ENCODE peak calls at places on chromosome 2, in four cellular contexts. Y is neural progenitor cell, D is adrenal gland, V is Panc1. M is an unnamed sample.
A peak's percentile ranks its signal among the peaks of the same experiment; 100 is the strongest.

GRCh38 chr2:6828299-6828584 is 37.5 kb downstream of the CMPK2 start:
- DNase-seq in D (no peak), V (no peak), Y (peak; percentile 62), M (no peak)

GRCh38 chr2:121721926-121722325 is 14.7 kb downstream of the NIFK start:
- DNase-seq in Y (no peak), V (peak; percentile 75), D (no peak), M (no peak)

GRCh38 chr2:225597911-225598310 is 198.4 kb downstream of the NYAP2 start:
- DNase-seq in Y (peak; percentile 45), D (no peak), V (no peak), M (no peak)

GRCh38 chr2:100114011-100114433 is 28.4 kb downstream of the AFF3 start:
- DNase-seq in Y (no peak), D (no peak), V (no peak), M (no peak)

GRCh38 chr2:1527153-1527992 is 114.1 kb downstream of the TPO start:
- DNase-seq in Y (no peak), D (no peak), V (no peak), M (no peak)

GRCh38 chr2:45904931-45905642 is 253.6 kb downstream of the PRKCE start:
- DNase-seq in Y (peak; percentile 11), D (peak; percentile 63), V (no peak), M (peak; percentile 75)

GRCh38 chr2:230414302-230414701 is 1.7 kb upstream of the SP100 start:
- DNase-seq in V (no peak), D (no peak), Y (no peak), M (no peak)

GRCh38 chr2:173434729-173435345 is 80.2 kb downstream of the CDCA7 start:
- DNase-seq in Y (no peak), V (no peak), D (no peak), M (peak; percentile 18)

GRCh38 chr2:85255813-85256581 is 71.8 kb downstream of the TGOLN2 start:
- DNase-seq in D (no peak), V (no peak), Y (peak; percentile 98), M (peak; percentile 73)

GRCh38 chr2:229980440-229981184 is 58.3 kb downstream of the FBXO36 start:
- DNase-seq in D (peak; percentile 71), V (peak; percentile 33), Y (peak; percentile 44), M (no peak)

GRCh38 chr2:96512341-96512740 is 7.2 kb upstream of the NEURL3 start:
- DNase-seq in Y (no peak), D (no peak), V (no peak), M (no peak)

GRCh38 chr2:185202416-185202815 is 536.2 kb upstream of the FSIP2 start:
- DNase-seq in D (no peak), Y (no peak), V (no peak), M (no peak)

GRCh38 chr2:106575955-106576354 is 88.8 kb downstream of the CD8B2 start:
- DNase-seq in V (no peak), Y (peak; percentile 73), D (peak; percentile 70), M (peak; percentile 73)

GRCh38 chr2:152376385-152376784 is 41.4 kb downstream of the FMNL2 start:
- DNase-seq in Y (no peak), V (no peak), D (no peak), M (no peak)

GRCh38 chr2:216051350-216051749 is 30.3 kb downstream of the PECR start:
- DNase-seq in Y (no peak), D (no peak), V (no peak), M (no peak)

GRCh38 chr2:30235008-30235655 is 3.8 kb downstream of the LBH start:
- DNase-seq in D (peak; percentile 47), Y (no peak), V (no peak), M (no peak)

GRCh38 chr2:215903208-215903607 is 110.1 kb downstream of the MREG start:
- DNase-seq in V (no peak), Y (no peak), D (no peak), M (no peak)

GRCh38 chr2:109402180-109402579 is 211.6 kb downstream of the SEPTIN10 start:
- DNase-seq in D (no peak), V (no peak), Y (no peak), M (peak; percentile 27)

GRCh38 chr2:239291505-239292350 is 109.1 kb downstream of the HDAC4 start:
- DNase-seq in V (no peak), Y (peak; percentile 95), D (no peak), M (no peak)

GRCh38 chr2:46778516-46778915 is 137.1 kb downstream of the MCFD2 start:
- DNase-seq in D (no peak), V (no peak), Y (peak; percentile 26), M (no peak)

GRCh38 chr2:44713170-44713569 is 228.3 kb upstream of the SIX3 start:
- DNase-seq in V (no peak), Y (no peak), D (no peak), M (no peak)

GRCh38 chr2:215577356-215577755 is 141.5 kb upstream of the FN1 start:
- DNase-seq in D (no peak), V (no peak), Y (no peak), M (no peak)

GRCh38 chr2:197207106-197207505 is 103.5 kb downstream of the ANKRD44 start:
- DNase-seq in D (no peak), Y (peak; percentile 19), V (no peak), M (no peak)

GRCh38 chr2:20580690-20581437 is 70.0 kb downstream of the HS1BP3 start:
- DNase-seq in Y (no peak), D (no peak), V (no peak), M (no peak)

GRCh38 chr2:210616074-210616473 is 59.7 kb downstream of the CPS1 start:
- DNase-seq in D (no peak), V (no peak), Y (no peak), M (no peak)

DNA sequence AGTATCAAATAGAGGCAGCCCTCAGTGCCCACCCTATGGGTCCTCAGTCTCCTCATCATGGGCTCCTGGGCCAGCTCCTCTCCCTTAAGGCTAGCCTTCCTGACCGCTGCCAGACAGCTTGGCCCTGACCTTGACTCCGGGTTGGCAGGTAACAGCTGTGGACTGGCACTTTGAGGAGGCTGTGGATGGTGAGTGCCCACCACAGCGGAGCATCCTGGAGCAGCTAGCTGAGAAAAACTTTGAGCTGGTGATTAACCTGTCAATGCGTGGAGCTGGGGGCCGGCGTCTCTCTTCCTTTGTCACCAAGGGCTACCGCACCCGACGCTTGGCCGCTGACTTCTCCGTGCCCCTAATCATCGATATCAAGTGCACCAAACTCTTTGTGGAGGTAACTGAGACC is 19.0 kb downstream of the CAD start:
- DNase-seq in Y (no peak), V (no peak), D (no peak), M (no peak)
- H3K36me3 ChIP-seq in Y (no peaks in the 10 kb centered on the region), V (peaks cover 43% of the 10 kb centered on the region), D (no peaks in the 10 kb centered on the region), M (peaks cover 100% of the 10 kb centered on the region)

GRCh38 chr2:199468561-199469513 is 11.1 kb upstream of the SATB2 start:
- DNase-seq in V (no peak), D (no peak), Y (peak; percentile 80), M (no peak)
- H3K27ac ChIP-seq in V (no peak overlapping the region), D (no peak overlapping the region), Y (no peak overlapping the region), M (no peak overlapping the region)

GRCh38 chr2:222935688-222936298 is 75.0 kb downstream of the ACSL3 start:
- DNase-seq in V (no peak), Y (no peak), D (no peak), M (no peak)
- H3K36me3 ChIP-seq in V (peaks cover 27% of the 10 kb centered on the region), Y (peaks cover 13% of the 10 kb centered on the region), D (no peaks in the 10 kb centered on the region), M (peaks cover 43% of the 10 kb centered on the region)

GRCh38 chr2:176137249-176137573 is 7.7 kb downstream of the HOXD8 start:
- DNase-seq in Y (no peak), D (peak; percentile 41), V (no peak), M (no peak)
- H3K27ac ChIP-seq in Y (no peak overlapping the region), D (peak overlapping the region; percentile 97), V (peak overlapping the region; percentile 77), M (no peak overlapping the region)

GRCh38 chr2:240919161-240919781 is 13.1 kb downstream of the CROCC2 start:
- DNase-seq in D (peak; percentile 28), V (no peak), Y (no peak), M (peak; percentile 5)
- H3K36me3 ChIP-seq in D (no peaks in the 10 kb centered on the region), V (no peaks in the 10 kb centered on the region), Y (no peaks in the 10 kb centered on the region), M (no peaks in the 10 kb centered on the region)

GRCh38 chr2:107582487-107582886 is 244.2 kb upstream of the RGPD4 start:
- DNase-seq in V (no peak), Y (no peak), D (no peak), M (no peak)

GRCh38 chr2:107576991-107577390 is 249.7 kb upstream of the RGPD4 start:
- DNase-seq in D (no peak), V (no peak), Y (peak; percentile 89), M (no peak)
- H3K27ac ChIP-seq in D (no peak overlapping the region), V (no peak overlapping the region), Y (no peak overlapping the region), M (no peak overlapping the region)

GRCh38 chr2:240780023-240780831 is 39.8 kb downstream of the KIF1A start:
- DNase-seq in Y (no peak), D (no peak), V (no peak), M (peak; percentile 31)

GRCh38 chr2:240775911-240776310 is 44.1 kb downstream of the KIF1A start:
- DNase-seq in V (no peak), D (peak; percentile 78), Y (no peak), M (no peak)

GRCh38 chr2:240781471-240782220 is 38.4 kb downstream of the KIF1A start:
- DNase-seq in Y (no peak), D (no peak), V (no peak), M (no peak)

GRCh38 chr2:240777416-240778212 is 42.4 kb downstream of the KIF1A start:
- DNase-seq in D (no peak), Y (no peak), V (no peak), M (no peak)

DNA sequence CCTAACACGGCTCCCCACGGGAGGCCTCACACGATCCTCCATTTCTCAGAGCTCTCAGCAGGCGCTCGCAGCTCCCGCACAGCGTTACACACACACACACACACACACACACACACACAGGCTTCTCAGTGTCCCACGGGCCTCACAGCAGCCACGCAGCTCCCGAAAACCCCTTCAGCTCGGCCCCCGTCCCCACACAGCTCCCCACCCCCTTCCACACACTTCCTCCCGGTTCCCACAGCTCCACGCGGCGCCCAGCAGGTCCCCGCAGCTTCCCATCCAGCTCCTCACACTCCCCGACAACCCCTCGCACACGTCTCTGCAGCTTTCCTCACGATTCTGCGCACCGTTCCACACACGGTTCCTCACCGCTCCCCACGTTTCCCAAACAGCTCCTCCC is 41.6 kb downstream of the KIF1A start:
- DNase-seq in V (no peak), D (no peak), Y (no peak), M (no peak)
- H3K36me3 ChIP-seq in V (peaks cover 2% of the 10 kb centered on the region), D (no peaks in the 10 kb centered on the region), Y (no peaks in the 10 kb centered on the region), M (peaks cover 63% of the 10 kb centered on the region)

GRCh38 chr2:158828378-158829136 is 33.4 kb downstream of the DAPL1 start:
- DNase-seq in D (no peak), Y (no peak), V (no peak), M (no peak)
- H3K27ac ChIP-seq in D (peak overlapping the region; percentile 40), Y (no peak overlapping the region), V (no peak overlapping the region), M (no peak overlapping the region)

GRCh38 chr2:127310980-127311379 is 17.0 kb upstream of the ERCC3 start:
- DNase-seq in Y (no peak), D (no peak), V (no peak), M (no peak)
- H3K36me3 ChIP-seq in Y (peaks cover 11% of the 10 kb centered on the region), D (no peaks in the 10 kb centered on the region), V (peaks cover 30% of the 10 kb centered on the region), M (peaks cover 56% of the 10 kb centered on the region)